ENCODE peak calls at places on chromosomes 4 and X, in seven cellular contexts. W is thoracic aorta, A is ascending aorta, D is OCI-LY7, X is activated B cell treated with CpG ODN at 0.5 μM for 24 hours, U is type B pancreatic cell, K is adrenal gland. P is an unnamed sample.

GRCh38 chrX:104450316-104450715 is 115.7 kb upstream of the IL1RAPL2 start:
- DNase-seq in D (no peak), K (no peak), X (no peak), U (no peak), W (no peak), A (no peak), P (no peak)

GRCh38 chrX:1883772-1884171 is 268.9 kb downstream of the ASMT start:
- DNase-seq in D (no peak), X (no peak), A (no peak), W (no peak), K (no peak), U (no peak), P (no peak)

GRCh38 chrX:72716766-72717165 is 2.7 kb upstream of the PHKA1 start:
- DNase-seq in K (peak; percentile 14), A (peak; percentile 17), W (no peak), X (no peak), U (no peak), D (no peak), P (no peak)

GRCh38 chr4:40881851-40882250 is 132.1 kb downstream of the NSUN7 start:
- DNase-seq in D (no peak), K (no peak), X (no peak), W (no peak), A (no peak), U (no peak), P (no peak)

GRCh38 chr4:41696131-41696530 is 52.4 kb downstream of the PHOX2B start:
- DNase-seq in U (no peak), D (no peak), A (no peak), X (no peak), K (no peak), W (no peak), P (no peak)

GRCh38 chr4:10135252-10135651 is 18.7 kb upstream of the WDR1 start:
- DNase-seq in U (no peak), A (no peak), D (no peak), K (no peak), X (no peak), W (no peak), P (no peak)

GRCh38 chrX:115616943-115617563 is 56.1 kb downstream of the PLS3 start:
- DNase-seq in A (no peak), X (no peak), U (no peak), D (no peak), K (no peak), W (no peak), P (no peak)

GRCh38 chr4:152310223-152310622 is 225.7 kb downstream of the FBXW7 start:
- DNase-seq in X (no peak), U (no peak), K (no peak), A (no peak), W (no peak), D (no peak), P (no peak)

GRCh38 chrX:108299101-108299591 is 139.1 kb downstream of the COL4A6 start:
- DNase-seq in K (no peak), U (no peak), X (no peak), A (no peak), D (no peak), W (no peak), P (no peak)

GRCh38 chr4:77821775-77822174 is 2.6 kb upstream of the CNOT6L start:
- DNase-seq in U (no peak), X (no peak), W (no peak), D (peak; percentile 72), A (no peak), K (no peak), P (no peak)

GRCh38 chr4:121690001-121690400 is 6.8 kb downstream of the ANXA5 start:
- DNase-seq in W (no peak), K (no peak), D (no peak), U (no peak), A (no peak), X (no peak), P (no peak)

GRCh38 chr4:23097251-23097650 is 404.5 kb downstream of the GBA3 start:
- DNase-seq in X (no peak), K (no peak), U (no peak), D (no peak), W (no peak), A (no peak), P (no peak)

GRCh38 chrX:97704881-97705280 is 821.2 kb downstream of the RPA4 start:
- DNase-seq in D (no peak), W (no peak), A (no peak), U (no peak), K (no peak), X (no peak), P (no peak)

GRCh38 chrX:102659790-102660757 is 8.8 kb downstream of the GPRASP1 start:
- DNase-seq in W (peak; percentile 29), A (peak; percentile 64), D (peak; percentile 74), X (peak; percentile 70), U (peak; percentile 80), K (peak; percentile 77), P (peak; percentile 93)
- TF ChIP-seq CTCF in W (peak; percentile 33), A (no peak), D (no peak), X (no peak), U (peak; percentile 31), K (no peak), P (no peak)

DNA sequence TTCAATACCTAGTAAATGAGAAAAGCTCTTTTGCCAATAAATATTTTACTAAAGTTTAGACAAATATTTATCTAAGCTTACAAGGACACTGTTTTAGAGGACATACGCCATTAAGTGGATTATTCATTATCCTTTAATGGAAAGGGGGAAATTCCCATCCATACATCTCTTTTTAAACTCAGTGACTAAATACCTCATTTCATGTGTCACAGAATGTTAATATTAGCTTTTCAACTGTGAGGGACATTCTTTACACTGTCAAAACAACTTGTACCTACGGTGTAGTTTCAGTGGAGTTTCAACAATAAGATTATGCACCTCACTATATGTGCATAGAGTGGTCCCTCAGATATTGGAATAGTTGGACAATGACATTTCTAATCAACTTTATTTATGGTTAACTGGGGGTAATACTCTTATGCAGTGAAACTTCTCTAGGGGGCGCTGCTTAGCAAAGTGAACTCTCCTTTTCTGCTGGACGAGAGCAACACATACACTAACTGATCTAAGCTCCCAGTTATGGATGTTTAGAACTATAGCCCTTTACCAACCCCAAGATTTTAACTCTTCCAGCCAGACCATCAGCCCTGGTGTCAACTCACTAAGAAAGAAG is 9.7 kb downstream of the HS6ST2 start:
- DNase-seq in W (no peak), K (no peak), X (no peak), A (no peak), U (no peak), D (no peak), P (no peak)
- TF ChIP-seq CTCF in W (no peak), K (no peak), X (no peak), A (no peak), U (peak; percentile 72), D (peak; percentile 57), P (no peak)

DNA sequence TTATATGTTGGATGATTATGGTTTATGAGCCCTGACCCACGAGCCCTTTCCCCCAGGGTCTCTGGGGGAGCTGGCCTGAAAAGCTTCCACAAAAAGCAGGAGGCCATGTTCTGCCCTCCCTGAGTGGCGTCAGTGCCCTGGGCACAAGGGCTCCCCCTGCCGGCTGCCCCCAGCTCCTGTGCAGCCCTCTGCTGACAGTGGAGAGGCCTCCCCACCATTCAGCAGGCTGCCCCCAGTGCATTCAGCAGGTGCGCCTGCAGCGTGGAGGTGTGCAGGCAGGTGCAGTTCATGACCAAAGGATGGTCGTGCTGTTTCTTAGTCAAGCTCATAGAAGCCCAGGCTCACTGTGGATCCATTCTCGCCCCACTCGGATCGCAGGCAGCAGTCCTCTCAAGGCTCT is 12.5 kb upstream of the S100P start:
- DNase-seq in K (no peak), X (no peak), D (no peak), U (no peak), A (no peak), W (no peak), P (no peak)
- TF ChIP-seq CTCF in K (no peak), X (no peak), D (no peak), U (no peak), A (no peak), W (no peak), P (peak; percentile 6)

GRCh38 chrX:24025741-24026402 is 1.1 kb downstream of the KLHL15 start:
- DNase-seq in X (no peak), K (no peak), A (no peak), U (no peak), D (no peak), W (no peak), P (no peak)

GRCh38 chrX:24023972-24024664 is 2.9 kb downstream of the KLHL15 start:
- DNase-seq in X (no peak), A (no peak), U (no peak), W (no peak), D (peak; percentile 42), K (no peak), P (no peak)

GRCh38 chrX:24023538-24023937 is 3.4 kb downstream of the KLHL15 start:
- DNase-seq in U (no peak), A (no peak), W (no peak), K (no peak), D (no peak), X (no peak), P (no peak)

GRCh38 chrX:24026403-24026801 is 584 bp downstream of the KLHL15 start:
- DNase-seq in A (no peak), X (no peak), W (no peak), D (peak; percentile 4), U (no peak), K (no peak), P (no peak)

DNA sequence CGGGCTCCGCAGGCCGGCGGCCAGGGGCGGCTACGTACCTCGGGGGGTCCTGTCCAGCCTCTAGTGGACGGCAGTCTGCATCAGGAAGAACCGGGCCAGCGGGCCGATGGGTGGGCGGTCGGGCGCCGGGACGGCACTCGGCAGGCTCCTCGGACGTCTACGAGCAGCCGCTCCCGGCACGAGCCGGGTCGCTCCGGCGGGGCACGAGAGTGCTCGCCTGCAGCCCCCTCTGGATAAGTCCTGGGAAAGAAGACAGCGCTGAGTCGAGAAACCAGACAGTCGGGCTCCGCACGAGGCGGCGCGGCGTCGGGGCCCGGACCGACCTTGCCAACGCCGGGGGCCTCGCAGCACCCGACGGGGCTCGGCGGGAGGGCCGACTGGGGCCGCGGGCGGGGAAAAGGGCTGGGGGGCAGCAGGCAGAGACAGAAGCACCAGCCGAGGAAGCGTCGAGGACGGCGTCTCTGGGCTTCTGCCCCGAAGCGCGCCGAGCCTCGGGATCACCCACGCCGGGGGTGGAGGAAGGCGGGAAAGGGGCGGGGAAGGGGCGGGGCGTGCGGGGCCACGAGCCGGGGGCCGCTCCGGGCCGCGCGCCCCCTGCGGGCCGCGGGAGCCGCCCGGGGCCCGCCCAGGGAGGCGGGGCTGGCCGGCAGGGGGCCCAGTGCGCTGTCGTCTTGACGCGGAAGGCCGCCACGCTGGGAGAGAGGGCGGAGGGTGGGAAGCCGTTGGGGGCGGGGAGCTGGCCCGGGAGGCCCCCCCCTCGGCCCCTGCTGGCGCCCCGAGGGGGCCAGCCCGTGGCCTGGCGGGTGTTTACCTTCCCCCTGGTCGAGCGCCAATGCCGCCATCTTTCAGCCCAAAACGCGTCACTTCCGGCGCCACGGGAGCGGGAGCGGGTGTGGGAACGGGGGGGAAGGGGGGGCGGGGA is 1.9 kb downstream of the KLHL15 start:
- DNase-seq in D (peak; percentile 88), X (peak; percentile 70), A (peak; percentile 43), W (peak; percentile 22), K (peak; percentile 88), U (peak; percentile 94), P (peak; percentile 93)
- TF ChIP-seq CTCF in D (peak; percentile 2), X (no peak), A (no peak), W (no peak), K (no peak), U (peak; percentile 40), P (peak; percentile 22)

DNA sequence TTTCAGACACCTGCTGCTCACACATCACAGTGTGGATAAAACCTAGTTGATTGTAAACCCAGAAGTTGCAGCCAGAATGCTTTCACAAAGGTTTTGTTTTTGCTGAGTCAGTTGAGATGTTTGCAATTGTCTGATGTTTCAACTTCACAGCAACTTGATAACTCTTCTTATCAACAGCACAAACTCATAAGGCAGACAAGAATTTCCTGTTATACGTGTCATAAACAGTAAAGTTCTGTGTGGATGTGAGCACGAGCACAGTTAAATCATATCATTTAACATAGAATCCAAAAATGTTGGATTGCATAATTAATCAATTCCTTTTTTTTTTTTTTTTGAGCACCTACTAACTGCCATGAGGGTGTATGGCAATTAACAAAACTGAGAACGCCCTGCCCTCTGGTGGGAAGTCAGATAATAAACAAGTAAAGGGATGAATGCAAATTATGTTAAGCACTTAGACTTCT is 512.2 kb downstream of the PDHA2 start:
- DNase-seq in X (no peak), K (no peak), A (no peak), W (no peak), D (no peak), U (no peak), P (no peak)
- TF ChIP-seq CTCF in X (no peak), K (no peak), A (no peak), W (no peak), D (peak; percentile 68), U (peak; percentile 70), P (no peak)